ENCODE peak calls at places on chromosomes 4 and X, in seven cellular contexts. One of them, this sample, is unnamed.

GRCh38 chr4:71380721-71381120 is 41.9 kb downstream of the SLC4A4 start:
- DNase-seq in HCT116: no peak
- DNase-seq in pancreas: no peak
- DNase-seq in cardiac muscle cell: no peak
- DNase-seq in mammary epithelial cell: no peak
- DNase-seq in OCI-LY7: no peak
- DNase-seq in GM23338: no peak
- DNase-seq in this sample: no peak

GRCh38 chrX:38887222-38887621 is 86.0 kb downstream of the MID1IP1 start:
- DNase-seq in OCI-LY7: no peak
- DNase-seq in GM23338: no peak
- DNase-seq in pancreas: no peak
- DNase-seq in cardiac muscle cell: no peak
- DNase-seq in HCT116: no peak
- DNase-seq in mammary epithelial cell: no peak
- DNase-seq in this sample: no peak

GRCh38 chr4:105461221-105462041 is 12.4 kb downstream of the PPA2 start:
- DNase-seq in OCI-LY7: no peak
- DNase-seq in mammary epithelial cell: peak
- DNase-seq in GM23338: no peak
- DNase-seq in cardiac muscle cell: no peak
- DNase-seq in pancreas: no peak
- DNase-seq in HCT116: no peak
- DNase-seq in this sample: no peak

GRCh38 chr4:47907247-47907646 is 7.1 kb downstream of the NFXL1 start:
- DNase-seq in OCI-LY7: no peak
- DNase-seq in pancreas: no peak
- DNase-seq in mammary epithelial cell: no peak
- DNase-seq in GM23338: no peak
- DNase-seq in HCT116: no peak
- DNase-seq in cardiac muscle cell: no peak
- DNase-seq in this sample: no peak

GRCh38 chr4:131248314-131248713 is 1900.8 kb upstream of the PCDH10 start:
- DNase-seq in cardiac muscle cell: no peak
- DNase-seq in HCT116: no peak
- DNase-seq in pancreas: no peak
- DNase-seq in OCI-LY7: no peak
- DNase-seq in mammary epithelial cell: no peak
- DNase-seq in GM23338: no peak
- DNase-seq in this sample: no peak

GRCh38 chr4:63717384-63717783 is 691.9 kb downstream of the TECRL start:
- DNase-seq in cardiac muscle cell: peak
- DNase-seq in mammary epithelial cell: no peak
- DNase-seq in HCT116: no peak
- DNase-seq in pancreas: no peak
- DNase-seq in OCI-LY7: no peak
- DNase-seq in GM23338: peak
- DNase-seq in this sample: no peak

GRCh38 chr4:165308174-165308573 is 19.3 kb upstream of the MSMO1 start:
- DNase-seq in cardiac muscle cell: no peak
- DNase-seq in pancreas: no peak
- DNase-seq in GM23338: no peak
- DNase-seq in mammary epithelial cell: no peak
- DNase-seq in HCT116: no peak
- DNase-seq in OCI-LY7: no peak
- DNase-seq in this sample: no peak

GRCh38 chr4:123248260-123248659 is 148.3 kb upstream of the SPRY1 start:
- DNase-seq in GM23338: no peak
- DNase-seq in pancreas: no peak
- DNase-seq in HCT116: no peak
- DNase-seq in OCI-LY7: no peak
- DNase-seq in mammary epithelial cell: no peak
- DNase-seq in cardiac muscle cell: no peak
- DNase-seq in this sample: no peak

GRCh38 chrX:138866643-138867042 is 155.1 kb upstream of the FGF13 start:
- DNase-seq in HCT116: no peak
- DNase-seq in cardiac muscle cell: no peak
- DNase-seq in pancreas: no peak
- DNase-seq in mammary epithelial cell: no peak
- DNase-seq in OCI-LY7: no peak
- DNase-seq in GM23338: no peak
- DNase-seq in this sample: no peak

GRCh38 chrX:12315526-12315925 is 177.3 kb downstream of the FRMPD4 start:
- DNase-seq in mammary epithelial cell: no peak
- DNase-seq in OCI-LY7: no peak
- DNase-seq in cardiac muscle cell: no peak
- DNase-seq in HCT116: no peak
- DNase-seq in pancreas: no peak
- DNase-seq in GM23338: no peak
- DNase-seq in this sample: no peak

GRCh38 chrX:71302461-71303213 is 1.1 kb downstream of the ITGB1BP2 start:
- DNase-seq in GM23338: no peak
- DNase-seq in OCI-LY7: no peak
- DNase-seq in HCT116: no peak
- DNase-seq in cardiac muscle cell: no peak
- DNase-seq in mammary epithelial cell: no peak
- DNase-seq in pancreas: no peak
- DNase-seq in this sample: no peak

GRCh38 chr4:13240066-13240465 is 244.1 kb downstream of the RAB28 start:
- DNase-seq in GM23338: no peak
- DNase-seq in pancreas: no peak
- DNase-seq in OCI-LY7: no peak
- DNase-seq in mammary epithelial cell: peak
- DNase-seq in HCT116: no peak
- DNase-seq in cardiac muscle cell: no peak
- DNase-seq in this sample: no peak

GRCh38 chrX:40996886-40997530 is 88.2 kb upstream of the USP9X start:
- DNase-seq in mammary epithelial cell: peak
- DNase-seq in HCT116: peak
- DNase-seq in cardiac muscle cell: peak
- DNase-seq in pancreas: no peak
- DNase-seq in OCI-LY7: peak
- DNase-seq in GM23338: peak
- DNase-seq in this sample: no peak

GRCh38 chrX:130523460-130524394 is 121.9 kb downstream of the RBMX2 start:
- DNase-seq in GM23338: peak
- DNase-seq in HCT116: no peak
- DNase-seq in pancreas: peak
- DNase-seq in mammary epithelial cell: no peak
- DNase-seq in cardiac muscle cell: peak
- DNase-seq in OCI-LY7: no peak
- DNase-seq in this sample: no peak

GRCh38 chr4:78938474-78938867 is 767 bp downstream of the PAQR3 start:
- DNase-seq in GM23338: no peak
- DNase-seq in cardiac muscle cell: no peak
- DNase-seq in pancreas: no peak
- DNase-seq in mammary epithelial cell: no peak
- DNase-seq in HCT116: no peak
- DNase-seq in OCI-LY7: no peak
- DNase-seq in this sample: no peak

GRCh38 chr4:52873861-52874343 is 11.8 kb downstream of the RASL11B start:
- DNase-seq in HCT116: no peak
- DNase-seq in mammary epithelial cell: no peak
- DNase-seq in pancreas: no peak
- DNase-seq in OCI-LY7: no peak
- DNase-seq in cardiac muscle cell: peak
- DNase-seq in GM23338: peak
- DNase-seq in this sample: no peak

GRCh38 chr4:83866821-83867220 is 330.9 kb downstream of the GPAT3 start:
- DNase-seq in HCT116: no peak
- DNase-seq in OCI-LY7: no peak
- DNase-seq in mammary epithelial cell: no peak
- DNase-seq in cardiac muscle cell: no peak
- DNase-seq in pancreas: no peak
- DNase-seq in GM23338: no peak
- DNase-seq in this sample: no peak

GRCh38 chr4:88308587-88308986 is 24.2 kb upstream of the PPM1K start:
- DNase-seq in GM23338: no peak
- DNase-seq in OCI-LY7: no peak
- DNase-seq in cardiac muscle cell: no peak
- DNase-seq in HCT116: no peak
- DNase-seq in mammary epithelial cell: peak
- DNase-seq in pancreas: no peak
- DNase-seq in this sample: no peak

GRCh38 chrX:53481093-53481492 is 46.9 kb upstream of the HSD17B10 start:
- DNase-seq in mammary epithelial cell: no peak
- DNase-seq in GM23338: peak
- DNase-seq in OCI-LY7: no peak
- DNase-seq in HCT116: no peak
- DNase-seq in cardiac muscle cell: no peak
- DNase-seq in pancreas: no peak
- DNase-seq in this sample: no peak

DNA sequence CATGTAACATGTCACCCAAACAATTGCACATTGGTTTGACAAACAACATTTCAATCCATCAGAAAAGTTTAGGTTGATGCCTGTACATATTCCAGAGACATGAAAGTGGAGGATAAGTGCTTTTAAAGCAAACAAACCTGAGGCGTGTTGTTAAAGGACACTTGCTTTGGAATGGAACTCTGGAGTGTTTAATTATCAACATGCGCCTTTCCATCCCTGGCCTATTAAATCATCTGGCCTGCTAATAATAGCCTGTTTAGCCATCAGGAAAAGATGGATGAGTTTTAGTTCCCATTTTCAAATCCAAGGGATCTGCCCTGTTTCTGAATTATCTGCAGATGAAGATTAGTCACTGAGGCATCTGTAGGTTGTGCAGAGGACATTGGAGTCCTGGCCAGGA is 389.0 kb downstream of the PPARGC1A start:
- DNase-seq in cardiac muscle cell: no peak
- DNase-seq in GM23338: no peak
- DNase-seq in pancreas: no peak
- DNase-seq in OCI-LY7: no peak
- DNase-seq in mammary epithelial cell: no peak
- DNase-seq in HCT116: no peak
- DNase-seq in this sample: no peak
- H3K27ac ChIP-seq in cardiac muscle cell: no peak
- H3K27ac ChIP-seq in GM23338: peak
- H3K27ac ChIP-seq in pancreas: no peak
- H3K27ac ChIP-seq in OCI-LY7: no peak
- H3K27ac ChIP-seq in mammary epithelial cell: no peak
- H3K27ac ChIP-seq in HCT116: no peak
- H3K27ac ChIP-seq in this sample: no peak

GRCh38 chr4:143564472-143564871 is 51.0 kb downstream of the SMARCA5 start:
- DNase-seq in HCT116: no peak
- DNase-seq in cardiac muscle cell: no peak
- DNase-seq in GM23338: no peak
- DNase-seq in OCI-LY7: no peak
- DNase-seq in mammary epithelial cell: no peak
- DNase-seq in pancreas: no peak
- DNase-seq in this sample: no peak

GRCh38 chr4:143555676-143556075 is 42.2 kb downstream of the SMARCA5 start:
- DNase-seq in GM23338: no peak
- DNase-seq in HCT116: no peak
- DNase-seq in pancreas: no peak
- DNase-seq in mammary epithelial cell: peak
- DNase-seq in OCI-LY7: no peak
- DNase-seq in cardiac muscle cell: no peak
- DNase-seq in this sample: no peak

GRCh38 chr4:143558286-143558685 is 44.8 kb downstream of the SMARCA5 start:
- DNase-seq in HCT116: no peak
- DNase-seq in pancreas: no peak
- DNase-seq in cardiac muscle cell: no peak
- DNase-seq in mammary epithelial cell: no peak
- DNase-seq in OCI-LY7: no peak
- DNase-seq in GM23338: no peak
- DNase-seq in this sample: no peak

GRCh38 chr4:143558823-143559756 is 45.6 kb downstream of the SMARCA5 start:
- DNase-seq in OCI-LY7: peak
- DNase-seq in GM23338: peak
- DNase-seq in HCT116: no peak
- DNase-seq in pancreas: peak
- DNase-seq in mammary epithelial cell: peak
- DNase-seq in cardiac muscle cell: peak
- DNase-seq in this sample: peak

GRCh38 chr4:143559757-143560147 is 46.2 kb downstream of the SMARCA5 start:
- DNase-seq in cardiac muscle cell: no peak
- DNase-seq in GM23338: peak
- DNase-seq in HCT116: no peak
- DNase-seq in pancreas: no peak
- DNase-seq in mammary epithelial cell: no peak
- DNase-seq in OCI-LY7: no peak
- DNase-seq in this sample: no peak
- TF ChIP-seq CTCF in cardiac muscle cell: no peak
- TF ChIP-seq CTCF in GM23338: peak
- TF ChIP-seq CTCF in HCT116: no peak
- TF ChIP-seq CTCF in pancreas: no peak
- TF ChIP-seq CTCF in mammary epithelial cell: no peak
- TF ChIP-seq CTCF in OCI-LY7: no peak
- TF ChIP-seq CTCF in this sample: no peak

DNA sequence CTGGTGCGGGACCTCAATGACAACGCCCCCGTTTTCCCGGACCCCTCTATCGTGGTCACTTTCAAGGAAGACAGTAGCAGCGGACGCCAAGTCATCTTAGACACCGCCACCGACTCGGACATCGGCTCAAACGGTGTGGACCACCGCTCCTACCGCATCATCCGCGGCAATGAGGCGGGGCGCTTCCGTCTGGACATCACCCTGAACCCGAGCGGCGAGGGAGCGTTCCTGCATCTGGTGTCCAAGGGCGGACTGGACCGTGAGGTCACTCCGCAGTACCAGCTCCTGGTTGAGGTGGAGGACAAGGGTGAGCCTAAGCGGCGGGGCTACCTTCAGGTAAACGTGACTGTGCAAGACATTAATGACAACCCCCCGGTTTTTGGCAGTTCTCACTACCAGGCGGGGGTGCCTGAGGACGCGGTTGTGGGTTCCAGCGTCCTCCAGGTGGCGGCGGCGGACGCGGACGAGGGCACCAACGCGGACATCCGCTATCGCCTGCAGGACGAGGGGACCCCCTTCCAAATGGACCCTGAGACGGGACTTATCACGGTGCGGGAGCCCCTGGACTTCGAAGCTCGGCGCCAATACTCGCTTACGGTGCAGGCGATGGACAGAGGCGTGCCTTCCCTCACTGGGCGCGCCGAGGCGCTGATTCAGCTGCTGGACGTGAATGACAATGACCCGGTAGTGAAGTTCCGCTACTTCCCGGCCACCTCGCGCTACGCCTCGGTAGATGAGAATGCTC is 2.2 kb downstream of the FAT4 start:
- DNase-seq in OCI-LY7: no peak
- DNase-seq in pancreas: no peak
- DNase-seq in mammary epithelial cell: peak
- DNase-seq in GM23338: peak
- DNase-seq in cardiac muscle cell: peak
- DNase-seq in HCT116: no peak
- DNase-seq in this sample: peak
- H3K4me3 ChIP-seq in OCI-LY7: no peak
- H3K4me3 ChIP-seq in pancreas: peak
- H3K4me3 ChIP-seq in mammary epithelial cell: peak
- H3K4me3 ChIP-seq in GM23338: peak
- H3K4me3 ChIP-seq in cardiac muscle cell: peak
- H3K4me3 ChIP-seq in HCT116: no peak
- H3K4me3 ChIP-seq in this sample: peak

DNA sequence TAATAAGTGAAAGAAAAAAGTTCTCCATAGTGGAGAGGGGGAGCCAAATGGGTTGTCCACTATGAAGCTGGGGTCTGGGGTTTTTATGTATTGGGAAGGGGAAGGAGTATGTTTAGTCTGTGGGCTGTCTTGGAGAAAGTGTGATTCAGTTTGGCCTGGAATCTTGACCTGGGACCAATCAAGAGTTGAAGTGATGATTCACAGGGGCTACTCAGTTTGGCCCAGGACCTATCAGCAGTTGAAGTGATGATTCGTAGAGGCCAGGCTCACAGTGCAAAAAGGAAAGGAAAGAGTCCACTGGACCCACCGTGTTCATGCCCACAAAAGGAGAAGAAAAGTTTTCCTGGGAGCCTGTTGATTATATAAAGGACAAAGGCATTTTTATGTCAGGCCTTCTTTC is 47.3 kb upstream of the RAB9B start:
- DNase-seq in pancreas: no peak
- DNase-seq in GM23338: no peak
- DNase-seq in OCI-LY7: no peak
- DNase-seq in HCT116: no peak
- DNase-seq in mammary epithelial cell: peak
- DNase-seq in cardiac muscle cell: no peak
- DNase-seq in this sample: no peak
- H3K27ac ChIP-seq in pancreas: no peak
- H3K27ac ChIP-seq in GM23338: no peak
- H3K27ac ChIP-seq in OCI-LY7: no peak
- H3K27ac ChIP-seq in HCT116: no peak
- H3K27ac ChIP-seq in mammary epithelial cell: peak
- H3K27ac ChIP-seq in cardiac muscle cell: no peak
- H3K27ac ChIP-seq in this sample: no peak